ENCODE peak calls at places on chromosomes 12 and 14, in five cellular contexts. V is mesothelial cell of epicardium, G is right atrium auricular region, R is A549, A is lower leg skin. W is an unnamed sample.
A peak's percentile ranks its signal among the peaks of the same experiment; 100 is the strongest.

GRCh38 chr12:131105736-131106356 is 152.1 kb downstream of the ADGRD1 start:
- DNase-seq in R (no peak), V (peak; percentile 16), A (peak; percentile 84), G (no peak), W (no peak)

GRCh38 chr14:50083467-50084337 is 32.7 kb downstream of the VCPKMT start:
- DNase-seq in A (no peak), R (no peak), G (no peak), V (no peak), W (no peak)

GRCh38 chr12:126093911-126094310 is 1028.7 kb downstream of the AACS start:
- DNase-seq in A (no peak), G (no peak), R (no peak), V (no peak), W (no peak)

GRCh38 chr12:105334001-105334400 is 3.5 kb downstream of the C12orf75 start:
- DNase-seq in G (no peak), A (no peak), R (no peak), V (no peak), W (no peak)

GRCh38 chr14:103104654-103105511 is 10.4 kb downstream of the EXOC3L4 start:
- DNase-seq in G (no peak), V (peak; percentile 69), R (no peak), A (peak; percentile 94), W (no peak)

GRCh38 chr14:105682956-105683570 is 156.7 kb downstream of the TMEM121 start:
- DNase-seq in R (no peak), G (no peak), V (no peak), A (peak; percentile 40), W (no peak)

GRCh38 chr12:92462527-92462926 is 240.3 kb upstream of the PLEKHG7 start:
- DNase-seq in V (no peak), A (no peak), G (no peak), R (no peak), W (no peak)

GRCh38 chr12:22935090-22935489 is 310.1 kb downstream of the ETNK1 start:
- DNase-seq in G (no peak), A (no peak), R (no peak), V (no peak), W (no peak)

GRCh38 chr12:97426485-97427116 is 36.0 kb upstream of the RMST start:
- DNase-seq in A (no peak), G (no peak), R (no peak), V (no peak), W (no peak)

GRCh38 chr14:92049781-92050180 is 9.9 kb upstream of the TRIP11 start:
- DNase-seq in A (no peak), V (no peak), G (no peak), R (no peak), W (no peak)
- TF ChIP-seq CTCF in A (no peak), V (no peak), G (no peak), R (no peak), W (no peak)

GRCh38 chr12:94710933-94711332 is 60.6 kb upstream of the TMCC3 start:
- DNase-seq in A (no peak), R (peak; percentile 32), V (no peak), G (no peak), W (no peak)
- TF ChIP-seq CTCF in A (no peak), R (peak; percentile 35), V (no peak), G (no peak), W (peak; percentile 52)

GRCh38 chr14:58772814-58773620 is 135.3 kb downstream of the DACT1 start:
- DNase-seq in V (no peak), G (no peak), R (no peak), A (no peak), W (no peak)
- TF ChIP-seq CTCF in V (no peak), G (no peak), R (no peak), A (no peak), W (no peak)

DNA sequence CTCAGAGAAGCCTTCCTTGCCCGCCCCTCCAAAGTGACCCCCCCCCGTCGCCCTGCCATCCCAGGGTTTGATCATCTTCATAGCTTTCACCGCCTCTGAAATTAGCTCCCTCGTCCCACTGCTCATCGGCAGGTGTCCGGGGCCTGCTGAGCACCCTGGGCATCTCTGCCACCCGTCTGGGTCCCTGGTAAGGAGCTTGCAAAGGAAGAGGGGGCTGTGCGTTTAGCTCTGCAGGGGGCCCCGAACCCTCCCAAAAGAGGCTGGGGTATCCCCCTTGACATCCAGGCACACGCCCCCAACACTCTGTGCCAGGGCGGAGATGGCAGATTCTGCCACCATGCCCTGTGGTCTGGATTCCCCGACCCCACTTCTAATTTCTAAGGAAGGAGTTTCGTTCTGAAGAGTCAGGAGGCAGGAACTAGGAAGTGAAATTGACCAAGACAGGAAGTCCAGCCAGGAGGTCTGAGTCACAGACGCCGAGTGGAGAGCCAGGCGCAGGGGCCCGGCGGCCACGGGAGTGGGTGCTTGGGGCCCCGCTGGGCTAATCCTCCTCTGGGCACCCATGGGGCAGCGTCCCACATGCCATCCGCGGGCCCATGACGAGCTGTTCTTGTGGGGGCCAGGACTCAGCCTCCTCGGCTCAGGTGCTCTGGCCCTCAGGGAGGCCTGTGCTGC is 95.7 kb downstream of the RFLNA start:
- DNase-seq in V (no peak), A (peak; percentile 93), G (peak; percentile 91), R (peak; percentile 77), W (no peak)
- TF ChIP-seq CTCF in V (no peak), A (no peak), G (no peak), R (no peak), W (no peak)

GRCh38 chr14:26255213-26255612 is 342.6 kb downstream of the NOVA1 start:
- DNase-seq in G (no peak), V (no peak), R (no peak), A (no peak), W (no peak)
- TF ChIP-seq CTCF in G (no peak), V (no peak), R (peak; percentile 11), A (no peak), W (no peak)

GRCh38 chr12:123743002-123743401 is 19.1 kb upstream of the DNAH10 start:
- DNase-seq in V (no peak), A (peak; percentile 82), R (no peak), G (no peak), W (no peak)

GRCh38 chr12:123748171-123748570 is 13.9 kb upstream of the DNAH10 start:
- DNase-seq in A (no peak), R (no peak), G (no peak), V (no peak), W (no peak)

GRCh38 chr12:123747309-123747708 is 14.8 kb upstream of the DNAH10 start:
- DNase-seq in G (no peak), A (no peak), V (no peak), R (no peak), W (no peak)

GRCh38 chr12:123741937-123742572 is 20.0 kb upstream of the DNAH10 start:
- DNase-seq in R (no peak), G (no peak), V (no peak), A (peak; percentile 53), W (no peak)

GRCh38 chr12:123744836-123745235 is 17.3 kb upstream of the DNAH10 start:
- DNase-seq in G (no peak), V (no peak), A (peak; percentile 39), R (no peak), W (no peak)
- TF ChIP-seq CTCF in G (no peak), V (no peak), A (no peak), R (no peak), W (no peak)

W was measured in AG09309.